ENCODE peak calls at places on chromosomes 16 and 17, in nine cellular contexts. F is upper lobe of right lung; V is stimulated activated CD4-positive, alpha-beta T cell treated with anti-CD3 and anti-CD28 coated beads, Interleukin-2, amount 100 ng/mL, for 24 hours; Z is AG20443; G is HL-60; D is CD8-positive, alpha-beta memory T cell; Y is HFF-Myc; H is RWPE1; B is AG09309. T is an unnamed sample.

GRCh38 chr16:62135903-62136302 is 99.7 kb upstream of the CDH8 start:
- DNase-seq in F (no peak), V (no peak), Z (no peak), G (no peak), D (no peak), Y (no peak), H (no peak), B (peak), T (peak)

GRCh38 chr16:88561485-88562369 is 8.5 kb upstream of the ZC3H18 start:
- DNase-seq in F (no peak), V (peak), Z (peak), G (peak), D (peak), Y (no peak), H (peak), B (no peak), T (no peak)

GRCh38 chr16:9049241-9049640 is 42.2 kb upstream of the HAPSTR1 start:
- DNase-seq in F (no peak), V (no peak), Z (no peak), G (no peak), D (no peak), Y (no peak), H (no peak), B (no peak), T (no peak)

GRCh38 chr17:71004413-71004812 is 835.1 kb downstream of the KCNJ2 start:
- DNase-seq in F (no peak), V (no peak), Z (no peak), G (no peak), D (no peak), Y (no peak), H (no peak), B (no peak), T (no peak)

GRCh38 chr16:29641561-29641960 is 21.5 kb upstream of the SPN start:
- DNase-seq in F (no peak), V (no peak), Z (peak), G (peak), D (peak), Y (no peak), H (no peak), B (no peak), T (no peak)

GRCh38 chr16:49473131-49473530 is 99.5 kb downstream of the C16orf78 start:
- DNase-seq in F (peak), V (no peak), Z (no peak), G (no peak), D (no peak), Y (no peak), H (no peak), B (no peak), T (no peak)

GRCh38 chr16:30996324-30996999 is 11.5 kb downstream of the HSD3B7 start:
- DNase-seq in F (no peak), V (no peak), Z (no peak), G (no peak), D (no peak), Y (no peak), H (no peak), B (no peak), T (no peak)

GRCh38 chr17:82632461-82632860 is 15.8 kb downstream of the WDR45B start:
- DNase-seq in F (no peak), V (no peak), Z (no peak), G (no peak), D (no peak), Y (no peak), H (no peak), B (no peak), T (no peak)

GRCh38 chr17:15779119-15779518 is 47.0 kb downstream of the TBC1D26 start:
- DNase-seq in F (no peak), V (no peak), Z (no peak), G (no peak), D (no peak), Y (no peak), H (no peak), B (no peak), T (no peak)

GRCh38 chr17:73667184-73667959 is 23.1 kb upstream of the SDK2 start:
- DNase-seq in F (no peak), V (no peak), Z (no peak), G (peak), D (no peak), Y (no peak), H (no peak), B (no peak), T (no peak)

GRCh38 chr16:50368410-50369132 is at the start of gene BRD7:
- DNase-seq in F (peak), V (peak), Z (peak), G (peak), D (peak), Y (no peak), H (peak), B (no peak), T (no peak)

GRCh38 chr16:339680-340079 is 12.8 kb downstream of the AXIN1 start:
- DNase-seq in F (no peak), V (no peak), Z (no peak), G (peak), D (peak), Y (no peak), H (no peak), B (no peak), T (no peak)

GRCh38 chr17:7213895-7214299 is 5.7 kb downstream of the DLG4 start:
- DNase-seq in F (no peak), V (no peak), Z (peak), G (peak), D (no peak), Y (peak), H (peak), B (no peak), T (no peak)

GRCh38 chr17:79859676-79860615 is 20.7 kb upstream of the CBX4 start:
- DNase-seq in F (no peak), V (no peak), Z (no peak), G (no peak), D (no peak), Y (no peak), H (no peak), B (no peak), T (no peak)

GRCh38 chr16:66996324-66996982 is 8.1 kb downstream of the CES4A start:
- DNase-seq in F (peak), V (no peak), Z (peak), G (no peak), D (no peak), Y (no peak), H (no peak), B (peak), T (no peak)

GRCh38 chr17:43468746-43469544 is 14.8 kb upstream of the DHX8 start:
- DNase-seq in F (no peak), V (no peak), Z (peak), G (no peak), D (no peak), Y (peak), H (peak), B (peak), T (peak)

GRCh38 chr17:27793168-27793905 is 7.0 kb downstream of the NOS2 start:
- DNase-seq in F (no peak), V (no peak), Z (peak), G (no peak), D (no peak), Y (no peak), H (no peak), B (no peak), T (no peak)

GRCh38 chr17:2724783-2725164 is 13.2 kb upstream of the CLUH start:
- DNase-seq in F (no peak), V (no peak), Z (peak), G (peak), D (no peak), Y (no peak), H (no peak), B (no peak), T (no peak)

GRCh38 chr16:2738615-2739014 is 13.8 kb upstream of the SRRM2 start:
- DNase-seq in F (no peak), V (no peak), Z (no peak), G (no peak), D (no peak), Y (no peak), H (no peak), B (no peak), T (no peak)

GRCh38 chr16:80174416-80174815 is 366.4 kb upstream of the DYNLRB2 start:
- DNase-seq in F (no peak), V (no peak), Z (peak), G (no peak), D (no peak), Y (no peak), H (peak), B (peak), T (peak)

GRCh38 chr17:66707051-66707450 is 127.9 kb upstream of the CACNG5 start:
- DNase-seq in F (no peak), V (no peak), Z (no peak), G (no peak), D (no peak), Y (no peak), H (no peak), B (no peak), T (no peak)

GRCh38 chr17:56481654-56482053 is 111.8 kb upstream of the NOG start:
- DNase-seq in F (no peak), V (no peak), Z (no peak), G (no peak), D (no peak), Y (no peak), H (no peak), B (no peak), T (no peak)

GRCh38 chr17:79658811-79659207 is 48.0 kb upstream of the RBFOX3 start:
- DNase-seq in F (no peak), V (peak), Z (peak), G (no peak), D (no peak), Y (peak), H (no peak), B (no peak), T (no peak)

GRCh38 chr17:17943281-17943984 is 28.8 kb downstream of the TOM1L2 start:
- DNase-seq in F (no peak), V (no peak), Z (no peak), G (no peak), D (no peak), Y (no peak), H (no peak), B (no peak), T (no peak)

GRCh38 chr16:68744744-68745280 is 7.7 kb downstream of the CDH1 start:
- DNase-seq in F (peak), V (no peak), Z (no peak), G (peak), D (no peak), Y (no peak), H (peak), B (no peak), T (no peak)

GRCh38 chr16:14244344-14245010 is 173.4 kb downstream of the MRTFB start:
- DNase-seq in F (no peak), V (no peak), Z (no peak), G (no peak), D (no peak), Y (no peak), H (no peak), B (peak), T (no peak)

GRCh38 chr16:12067714-12068401 is 91.3 kb downstream of the SNX29 start:
- DNase-seq in F (peak), V (no peak), Z (peak), G (peak), D (peak), Y (peak), H (peak), B (peak), T (no peak)

GRCh38 chr17:52678211-52678610 is 519.7 kb upstream of the CA10 start:
- DNase-seq in F (no peak), V (no peak), Z (no peak), G (no peak), D (no peak), Y (no peak), H (no peak), B (no peak), T (no peak)

GRCh38 chr17:48500435-48501426 is 30.1 kb downstream of the HOXB1 start:
- DNase-seq in F (no peak), V (no peak), Z (no peak), G (no peak), D (no peak), Y (no peak), H (no peak), B (no peak), T (no peak)

GRCh38 chr17:30380106-30380420 is 1.3 kb downstream of the CPD start:
- DNase-seq in F (no peak), V (no peak), Z (no peak), G (no peak), D (no peak), Y (no peak), H (no peak), B (no peak), T (no peak)

GRCh38 chr17:31510273-31511175 is 119.0 kb downstream of the RAB11FIP4 start:
- DNase-seq in F (no peak), V (no peak), Z (no peak), G (no peak), D (no peak), Y (no peak), H (no peak), B (no peak), T (no peak)

GRCh38 chr16:89349947-89350633 is 132.6 kb downstream of the ZNF778 start:
- DNase-seq in F (no peak), V (no peak), Z (no peak), G (no peak), D (no peak), Y (no peak), H (no peak), B (no peak), T (no peak)

GRCh38 chr16:23742761-23743160 is 12.1 kb upstream of the CHP2 start:
- DNase-seq in F (no peak), V (no peak), Z (no peak), G (no peak), D (no peak), Y (no peak), H (no peak), B (no peak), T (no peak)

GRCh38 chr17:14919580-14920160 is 345.5 kb downstream of the PMP22 start:
- DNase-seq in F (no peak), V (no peak), Z (no peak), G (no peak), D (no peak), Y (no peak), H (peak), B (no peak), T (no peak)

GRCh38 chr17:57519199-57519598 is 225.9 kb downstream of the CCDC182 start:
- DNase-seq in F (no peak), V (no peak), Z (peak), G (no peak), D (no peak), Y (no peak), H (no peak), B (no peak), T (no peak)

GRCh38 chr16:90077240-90077756 is at the start of gene PRDM7:
- DNase-seq in F (peak), V (peak), Z (peak), G (peak), D (peak), Y (peak), H (peak), B (peak), T (peak)

GRCh38 chr16:79826732-79827514 is 226.4 kb upstream of the MAF start:
- DNase-seq in F (no peak), V (no peak), Z (no peak), G (no peak), D (no peak), Y (no peak), H (no peak), B (no peak), T (no peak)

GRCh38 chr16:85451646-85452363 is 161.3 kb upstream of the GSE1 start:
- DNase-seq in F (no peak), V (no peak), Z (no peak), G (peak), D (no peak), Y (no peak), H (no peak), B (no peak), T (no peak)

T was measured in HS-27A.